ENCODE peak calls at places on chromosomes 5 and 9, in eight cellular contexts. F is tibial nerve; X is HEK293T; G is GM04503; S is NCI-H1105; I is naive thymus-derived CD8-positive, alpha-beta T cell; L is effector CD4-positive, alpha-beta T cell; E is H1. Z is an unnamed sample.

GRCh38 chr5:142684508-142685031 is 1.3 kb downstream of the FGF1 start:
- DNase-seq in X (no peak), I (no peak), G (no peak), S (no peak), E (peak), F (peak), L (no peak), Z (no peak)

GRCh38 chr9:101387871-101388506 is 3.2 kb upstream of the BAAT start:
- DNase-seq in X (peak), I (peak), L (peak), E (no peak), G (no peak), S (peak), F (no peak), Z (peak)

GRCh38 chr5:95237324-95237723 is 47.6 kb downstream of the MCTP1 start:
- DNase-seq in G (no peak), I (no peak), X (no peak), F (no peak), L (no peak), S (no peak), E (no peak), Z (no peak)

GRCh38 chr9:2481216-2481615 is 140.4 kb upstream of the VLDLR start:
- DNase-seq in X (no peak), F (no peak), E (no peak), I (no peak), G (no peak), S (no peak), L (no peak), Z (no peak)

GRCh38 chr5:135578685-135579341 is at the start of gene CXCL14:
- DNase-seq in X (no peak), G (peak), F (no peak), L (no peak), E (no peak), S (no peak), I (no peak), Z (peak)

GRCh38 chr5:103295871-103296270 is 37.3 kb downstream of the MACIR start:
- DNase-seq in E (no peak), S (no peak), I (no peak), G (no peak), F (no peak), L (no peak), X (no peak), Z (no peak)

GRCh38 chr9:137694962-137695875 is 76.4 kb downstream of the EHMT1 start:
- DNase-seq in F (no peak), G (no peak), S (no peak), E (peak), L (no peak), I (peak), X (peak), Z (peak)

GRCh38 chr9:37968228-37968672 is 64.3 kb upstream of the SLC25A51 start:
- DNase-seq in I (no peak), X (no peak), F (no peak), L (no peak), G (peak), S (no peak), E (no peak), Z (no peak)

GRCh38 chr9:137435980-137436760 is 5.0 kb downstream of the ENTPD8 start:
- DNase-seq in S (no peak), F (no peak), E (no peak), G (peak), L (no peak), X (no peak), I (no peak), Z (no peak)

GRCh38 chr9:131096490-131097258 is at the start of gene AIF1L:
- DNase-seq in E (no peak), S (peak), G (no peak), F (no peak), X (peak), L (no peak), I (no peak), Z (peak)

GRCh38 chr9:72526901-72527800 is 5.7 kb downstream of the TMC1 start:
- DNase-seq in L (peak), I (peak), X (peak), G (peak), E (peak), F (peak), S (no peak), Z (no peak)

GRCh38 chr5:157915638-157916037 is 56.7 kb upstream of the CLINT1 start:
- DNase-seq in G (no peak), S (peak), E (no peak), I (no peak), X (no peak), F (peak), L (no peak), Z (no peak)